ENCODE peak calls at places on chromosomes 12 and 14, in eight cellular contexts. R is lung; H is cardiac septum; O is Calu3; K is COR-L47; Z is mucosa of gallbladder; L is activated CD4-positive, alpha-beta T cell treated with anti-CD3 and anti-CD28 coated beads, Interleukin-2, amount 50 U/mL, for 1 hour; Q is pancreas. V is an unnamed sample.

GRCh38 chr12:92468358-92469020 is 234.3 kb upstream of the PLEKHG7 start:
- DNase-seq in Q (no peak), K (no peak), H (no peak), O (no peak), R (no peak), L (no peak), Z (no peak), V (no peak)

GRCh38 chr12:132445884-132446471 is 44.0 kb upstream of the FBRSL1 start:
- DNase-seq in H (no peak), Z (peak), R (peak), K (no peak), O (peak), L (peak), Q (peak), V (peak)

GRCh38 chr14:104724407-104724980 is 465 bp downstream of the ADSS1 start:
- DNase-seq in R (peak), O (peak), K (no peak), H (no peak), Q (no peak), Z (peak), L (peak), V (no peak)

GRCh38 chr12:93050026-93050747 is 121.1 kb upstream of the EEA1 start:
- DNase-seq in R (no peak), L (no peak), O (no peak), H (no peak), K (no peak), Q (no peak), Z (no peak), V (peak)

GRCh38 chr14:28765169-28765906 is 1.2 kb upstream of the FOXG1 start:
- DNase-seq in O (no peak), L (no peak), H (no peak), Q (no peak), Z (no peak), R (no peak), K (no peak), V (peak)

GRCh38 chr14:30223385-30223785 is 295.7 kb upstream of the PRKD1 start:
- DNase-seq in Z (peak), O (peak), H (no peak), Q (peak), K (peak), R (peak), L (no peak), V (peak)

GRCh38 chr12:106415134-106415533 is 57.6 kb downstream of the POLR3B start:
- DNase-seq in R (no peak), O (no peak), K (no peak), H (no peak), Q (no peak), L (no peak), Z (no peak), V (peak)

GRCh38 chr14:102200690-102201368 is 61.1 kb downstream of the WDR20 start:
- DNase-seq in Q (no peak), Z (no peak), H (no peak), O (no peak), L (no peak), K (no peak), R (no peak), V (no peak)

GRCh38 chr12:53701518-53702264 is 25.6 kb downstream of the CALCOCO1 start:
- DNase-seq in K (peak), R (peak), Z (peak), L (peak), O (peak), H (peak), Q (peak), V (peak)

GRCh38 chr12:3034067-3034750 is 43.0 kb upstream of the TSPAN9 start:
- DNase-seq in R (peak), Z (peak), O (peak), L (peak), H (no peak), K (peak), Q (peak), V (peak)

GRCh38 chr14:59850458-59850857 is 20.1 kb downstream of the RTN1 start:
- DNase-seq in L (no peak), K (no peak), Z (no peak), H (no peak), R (no peak), O (no peak), Q (no peak), V (no peak)

GRCh38 chr12:93877446-93877845 is 200.3 kb downstream of the CRADD start:
- DNase-seq in Z (no peak), K (no peak), R (peak), O (no peak), H (no peak), L (no peak), Q (no peak), V (no peak)

GRCh38 chr14:74563233-74563585 is 48.8 kb downstream of the LTBP2 start:
- DNase-seq in H (no peak), K (no peak), Z (no peak), Q (no peak), L (no peak), R (no peak), O (no peak), V (peak)

GRCh38 chr12:94636462-94637085 is 13.8 kb downstream of the TMCC3 start:
- DNase-seq in H (no peak), L (no peak), Q (no peak), K (no peak), O (no peak), Z (no peak), R (no peak), V (no peak)

GRCh38 chr14:55614304-55614703 is 34.3 kb downstream of the KTN1 start:
- DNase-seq in K (no peak), Q (no peak), H (no peak), R (no peak), Z (no peak), L (no peak), O (no peak), V (no peak)

GRCh38 chr14:61296707-61297502 is 15.8 kb upstream of the TMEM30B start:
- DNase-seq in Q (no peak), O (peak), K (peak), L (no peak), R (no peak), H (no peak), Z (no peak), V (peak)

GRCh38 chr12:65501093-65501621 is 222.7 kb downstream of the MSRB3 start:
- DNase-seq in O (no peak), H (peak), Z (no peak), R (no peak), L (no peak), K (no peak), Q (no peak), V (peak)

GRCh38 chr12:129903092-129903945 is 506 bp downstream of the TMEM132D start:
- DNase-seq in Q (peak), Z (no peak), K (no peak), L (no peak), H (no peak), O (no peak), R (no peak), V (peak)

GRCh38 chr12:109291531-109292341 is 17.3 kb downstream of the FOXN4 start:
- DNase-seq in O (peak), R (peak), Q (no peak), L (no peak), H (no peak), Z (peak), K (peak), V (peak)

V was measured in astrocyte of the spinal cord.